ENCODE peak calls at places on chromosomes 5 and 9, in six cellular contexts. N, D, J, E, Q and P are unnamed samples.

GRCh38 chr5:180605554-180606214 is 14.4 kb upstream of the SCGB3A1 start:
- DNase-seq in N (no peak), D (no peak), J (peak; percentile 77), E (peak; percentile 50), Q (no peak), P (peak; percentile 53)

GRCh38 chr5:82613886-82614285 is 335.7 kb upstream of the RPS23 start:
- DNase-seq in N (no peak), D (no peak), J (no peak), E (no peak), Q (no peak), P (no peak)

GRCh38 chr5:128015978-128016377 is 67.6 kb upstream of the SLC12A2 start:
- DNase-seq in N (no peak), D (no peak), J (no peak), E (no peak), Q (no peak), P (no peak)

GRCh38 chr5:140043508-140043872 is 391 bp upstream of the NRG2 start:
- DNase-seq in N (no peak), D (peak; percentile 38), J (peak; percentile 34), E (no peak), Q (no peak), P (no peak)

GRCh38 chr5:8150791-8151190 is 281.8 kb downstream of the MTRR start:
- DNase-seq in N (no peak), D (no peak), J (no peak), E (no peak), Q (no peak), P (no peak)

GRCh38 chr5:113250341-113250953 is 184.3 kb downstream of the TSSK1B start:
- DNase-seq in N (peak; percentile 42), D (no peak), J (no peak), E (no peak), Q (no peak), P (no peak)

GRCh38 chr5:1467341-1468246 is 22.4 kb upstream of the SLC6A3 start:
- DNase-seq in N (no peak), D (no peak), J (no peak), E (no peak), Q (no peak), P (no peak)

GRCh38 chr5:142520885-142521284 is 165.0 kb downstream of the FGF1 start:
- DNase-seq in N (no peak), D (no peak), J (no peak), E (no peak), Q (no peak), P (no peak)

GRCh38 chr9:105051897-105052296 is 123.9 kb upstream of the ABCA1 start:
- DNase-seq in N (no peak), D (no peak), J (no peak), E (no peak), Q (no peak), P (no peak)

GRCh38 chr9:137446851-137447471 is 5.8 kb upstream of the ENTPD8 start:
- DNase-seq in N (no peak), D (no peak), J (no peak), E (no peak), Q (no peak), P (no peak)

GRCh38 chr9:72149231-72149975 is at the start of gene GDA:
- DNase-seq in N (no peak), D (no peak), J (peak; percentile 53), E (no peak), Q (no peak), P (peak; percentile 90)

GRCh38 chr5:34061993-34062392 is 19.0 kb upstream of the C1QTNF3 start:
- DNase-seq in N (no peak), D (no peak), J (no peak), E (no peak), Q (no peak), P (no peak)

GRCh38 chr9:33782395-33783152 is 12.8 kb upstream of the PRSS3 start:
- DNase-seq in N (no peak), D (no peak), J (no peak), E (peak; percentile 52), Q (no peak), P (no peak)

GRCh38 chr5:149374303-149374702 is 4.8 kb downstream of the IL17B start:
- DNase-seq in N (no peak), D (no peak), J (no peak), E (no peak), Q (no peak), P (no peak)

GRCh38 chr5:124301850-124302249 is 444.6 kb downstream of the ZNF608 start:
- DNase-seq in N (no peak), D (no peak), J (no peak), E (no peak), Q (no peak), P (no peak)

GRCh38 chr5:2903451-2904395 is 152.2 kb upstream of the IRX2 start:
- DNase-seq in N (no peak), D (no peak), J (no peak), E (no peak), Q (no peak), P (no peak)

GRCh38 chr5:538801-539468 is 14.7 kb upstream of the SLC9A3 start:
- DNase-seq in N (no peak), D (no peak), J (no peak), E (no peak), Q (no peak), P (no peak)

GRCh38 chr9:133059623-133060022 is 2.2 kb upstream of the CEL start:
- DNase-seq in N (no peak), D (no peak), J (no peak), E (no peak), Q (no peak), P (no peak)